ENCODE peak calls at places on chromosomes 4 and X, in four cellular contexts. One of them, this sample, is unnamed.
A peak's percentile ranks its signal among the peaks of the same experiment; 100 is the strongest.

GRCh38 chr4:94757192-94758140 is at the start of gene BMPR1B:
- DNase-seq in neuronal stem cell: peak; percentile 67
- DNase-seq in trophoblast cell: no peak
- DNase-seq in H1: peak; percentile 54
- DNase-seq in this sample: peak; percentile 78

GRCh38 chrX:10537308-10537707 is 83.1 kb downstream of the MID1 start:
- DNase-seq in neuronal stem cell: no peak
- DNase-seq in trophoblast cell: no peak
- DNase-seq in H1: no peak
- DNase-seq in this sample: no peak

GRCh38 chr4:112752510-112752909 is 115.6 kb downstream of the LARP7 start:
- DNase-seq in neuronal stem cell: no peak
- DNase-seq in trophoblast cell: no peak
- DNase-seq in H1: no peak
- DNase-seq in this sample: no peak

GRCh38 chr4:167218022-167218608 is 16.2 kb downstream of the SPOCK3 start:
- DNase-seq in neuronal stem cell: no peak
- DNase-seq in trophoblast cell: no peak
- DNase-seq in H1: no peak
- DNase-seq in this sample: no peak

GRCh38 chrX:118524344-118524743 is 28.7 kb downstream of the DOCK11 start:
- DNase-seq in neuronal stem cell: no peak
- DNase-seq in trophoblast cell: no peak
- DNase-seq in H1: no peak
- DNase-seq in this sample: no peak

GRCh38 chrX:152575331-152575730 is 62.4 kb upstream of the GABRQ start:
- DNase-seq in neuronal stem cell: no peak
- DNase-seq in trophoblast cell: no peak
- DNase-seq in H1: no peak
- DNase-seq in this sample: no peak

GRCh38 chrX:103776586-103776985 is at the start of gene PLP1:
- DNase-seq in neuronal stem cell: no peak
- DNase-seq in trophoblast cell: no peak
- DNase-seq in H1: no peak
- DNase-seq in this sample: no peak

GRCh38 chrX:154096140-154097002 is 1.1 kb downstream of the MECP2 start:
- DNase-seq in neuronal stem cell: no peak
- DNase-seq in trophoblast cell: no peak
- DNase-seq in H1: no peak
- DNase-seq in this sample: peak; percentile 24

GRCh38 chrX:68292471-68292870 is 140.8 kb downstream of the OPHN1 start:
- DNase-seq in neuronal stem cell: no peak
- DNase-seq in trophoblast cell: no peak
- DNase-seq in H1: no peak
- DNase-seq in this sample: no peak

GRCh38 chr4:4269856-4270255 is 20.1 kb downstream of the LYAR start:
- DNase-seq in neuronal stem cell: no peak
- DNase-seq in trophoblast cell: no peak
- DNase-seq in H1: no peak
- DNase-seq in this sample: peak; percentile 39
- H3K4me3 ChIP-seq in neuronal stem cell: no peak overlapping the region
- H3K4me3 ChIP-seq in trophoblast cell: no peak overlapping the region
- H3K4me3 ChIP-seq in H1: no peak overlapping the region
- H3K4me3 ChIP-seq in this sample: no peak overlapping the region

GRCh38 chrX:24838624-24839023 is 144.9 kb downstream of the POLA1 start:
- DNase-seq in neuronal stem cell: peak; percentile 12
- DNase-seq in trophoblast cell: peak; percentile 7
- DNase-seq in H1: no peak
- DNase-seq in this sample: peak; percentile 38

GRCh38 chrX:24833695-24834094 is 140.0 kb downstream of the POLA1 start:
- DNase-seq in neuronal stem cell: no peak
- DNase-seq in trophoblast cell: no peak
- DNase-seq in H1: no peak
- DNase-seq in this sample: no peak

GRCh38 chrX:24842486-24842885 is 148.8 kb downstream of the POLA1 start:
- DNase-seq in neuronal stem cell: no peak
- DNase-seq in trophoblast cell: no peak
- DNase-seq in H1: no peak
- DNase-seq in this sample: no peak

GRCh38 chrX:24837966-24838365 is 144.2 kb downstream of the POLA1 start:
- DNase-seq in neuronal stem cell: no peak
- DNase-seq in trophoblast cell: no peak
- DNase-seq in H1: no peak
- DNase-seq in this sample: no peak

GRCh38 chrX:24839331-24839730 is 145.6 kb downstream of the POLA1 start:
- DNase-seq in neuronal stem cell: no peak
- DNase-seq in trophoblast cell: no peak
- DNase-seq in H1: no peak
- DNase-seq in this sample: no peak
- H3K4ac ChIP-seq in neuronal stem cell: no peak overlapping the region
- H3K4ac ChIP-seq in trophoblast cell: no peak overlapping the region
- H3K4ac ChIP-seq in H1: no peak overlapping the region
- H3K4ac ChIP-seq in this sample: no peak overlapping the region

GRCh38 chr4:24214796-24215195 is 324.9 kb upstream of the PPARGC1A start:
- DNase-seq in neuronal stem cell: no peak
- DNase-seq in trophoblast cell: no peak
- DNase-seq in H1: no peak
- DNase-seq in this sample: no peak
- H2BK12ac ChIP-seq in neuronal stem cell: no peak overlapping the region
- H2BK12ac ChIP-seq in trophoblast cell: no peak overlapping the region
- H2BK12ac ChIP-seq in H1: no peak overlapping the region
- H2BK12ac ChIP-seq in this sample: no peak overlapping the region

GRCh38 chr4:48340905-48341775 is at the start of gene SLAIN2:
- DNase-seq in neuronal stem cell: peak; percentile 97
- DNase-seq in trophoblast cell: peak; percentile 97
- DNase-seq in H1: peak; percentile 100
- DNase-seq in this sample: peak; percentile 99

GRCh38 chr4:48340276-48340904 is 939 bp upstream of the SLAIN2 start:
- DNase-seq in neuronal stem cell: peak; percentile 40
- DNase-seq in trophoblast cell: peak; percentile 16
- DNase-seq in H1: no peak
- DNase-seq in this sample: peak; percentile 92

GRCh38 chr4:48341776-48342558 is 638 bp downstream of the SLAIN2 start:
- DNase-seq in neuronal stem cell: peak; percentile 61
- DNase-seq in trophoblast cell: peak; percentile 36
- DNase-seq in H1: peak; percentile 80
- DNase-seq in this sample: peak; percentile 58

GRCh38 chr4:48337726-48338125 is 3.6 kb upstream of the SLAIN2 start:
- DNase-seq in neuronal stem cell: no peak
- DNase-seq in trophoblast cell: peak; percentile 66
- DNase-seq in H1: no peak
- DNase-seq in this sample: no peak

DNA sequence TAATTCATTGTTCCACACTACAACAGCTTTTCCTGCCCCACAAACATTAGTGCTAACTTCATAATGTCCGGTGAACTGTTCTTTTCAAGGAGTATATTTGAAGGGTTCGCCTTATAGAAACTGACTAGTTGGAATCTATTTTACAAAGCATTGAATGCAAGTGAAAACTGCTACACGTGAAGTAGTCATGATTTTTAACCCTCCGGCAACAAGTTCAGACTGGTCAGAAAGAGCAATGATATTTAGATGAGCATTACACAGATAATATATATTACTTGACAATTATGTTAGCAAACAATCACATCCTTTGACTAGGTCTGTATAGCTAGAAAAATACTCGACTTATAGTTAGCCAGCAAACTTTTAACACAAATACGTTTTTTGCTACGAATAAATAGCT is 1.7 kb upstream of the SLAIN2 start:
- DNase-seq in neuronal stem cell: no peak
- DNase-seq in trophoblast cell: no peak
- DNase-seq in H1: no peak
- DNase-seq in this sample: peak; percentile 14
- H3K4me3 ChIP-seq in neuronal stem cell: no peak overlapping the region
- H3K4me3 ChIP-seq in trophoblast cell: no peak overlapping the region
- H3K4me3 ChIP-seq in H1: no peak overlapping the region
- H3K4me3 ChIP-seq in this sample: peak overlapping the region; percentile 82

DNA sequence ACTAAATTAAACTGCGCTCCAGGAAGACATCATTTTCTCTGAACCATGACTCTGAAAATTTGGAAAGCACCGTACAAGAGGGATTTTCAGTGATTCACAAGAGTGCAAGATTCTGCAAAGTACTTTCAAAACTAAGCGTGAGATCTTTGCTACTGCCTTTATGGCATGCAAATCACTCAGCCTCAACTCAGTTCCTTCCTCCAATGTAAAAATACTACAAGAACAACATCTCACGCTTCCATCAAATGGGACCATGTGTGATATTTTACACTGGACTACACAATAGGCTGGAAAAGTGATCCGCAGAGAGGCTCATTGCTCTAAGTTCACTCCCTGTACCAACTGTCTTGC is 682 bp upstream of the IL15 start:
- DNase-seq in neuronal stem cell: no peak
- DNase-seq in trophoblast cell: no peak
- DNase-seq in H1: no peak
- DNase-seq in this sample: no peak
- H3K4ac ChIP-seq in neuronal stem cell: no peak overlapping the region
- H3K4ac ChIP-seq in trophoblast cell: no peak overlapping the region
- H3K4ac ChIP-seq in H1: no peak overlapping the region
- H3K4ac ChIP-seq in this sample: no peak overlapping the region

This sample was measured in mesenchymal stem cell.